ENCODE peak calls at places on chromosome 4, in six cellular contexts. One of them, this sample, is unnamed.

GRCh38 chr4:31022702-31023101 is 302.5 kb downstream of the PCDH7 start:
- DNase-seq in AG04450: no peak
- DNase-seq in astrocyte of the cerebellum: no peak
- DNase-seq in ELF-1: no peak
- DNase-seq in GM12878: no peak
- DNase-seq in tibial artery: no peak
- DNase-seq in this sample: no peak

GRCh38 chr4:73520821-73521220 is 39.3 kb downstream of the AFM start:
- DNase-seq in AG04450: no peak
- DNase-seq in astrocyte of the cerebellum: peak; percentile 75
- DNase-seq in ELF-1: peak; percentile 83
- DNase-seq in GM12878: no peak
- DNase-seq in tibial artery: no peak
- DNase-seq in this sample: no peak

GRCh38 chr4:155624478-155624877 is 42.2 kb upstream of the GUCY1A1 start:
- DNase-seq in AG04450: no peak
- DNase-seq in astrocyte of the cerebellum: no peak
- DNase-seq in ELF-1: no peak
- DNase-seq in GM12878: no peak
- DNase-seq in tibial artery: no peak
- DNase-seq in this sample: no peak

GRCh38 chr4:10421344-10422055 is 35.7 kb downstream of the ZNF518B start:
- DNase-seq in AG04450: no peak
- DNase-seq in astrocyte of the cerebellum: no peak
- DNase-seq in ELF-1: peak; percentile 48
- DNase-seq in GM12878: no peak
- DNase-seq in tibial artery: no peak
- DNase-seq in this sample: no peak

GRCh38 chr4:3851211-3851610 is 85.0 kb downstream of the ADRA2C start:
- DNase-seq in AG04450: no peak
- DNase-seq in astrocyte of the cerebellum: no peak
- DNase-seq in ELF-1: peak; percentile 93
- DNase-seq in GM12878: no peak
- DNase-seq in tibial artery: no peak
- DNase-seq in this sample: no peak

GRCh38 chr4:105843941-105844340 is 51.3 kb upstream of the NPNT start:
- DNase-seq in AG04450: no peak
- DNase-seq in astrocyte of the cerebellum: no peak
- DNase-seq in ELF-1: no peak
- DNase-seq in GM12878: no peak
- DNase-seq in tibial artery: no peak
- DNase-seq in this sample: no peak

GRCh38 chr4:972651-973424 is 531 bp downstream of the DGKQ start:
- DNase-seq in AG04450: no peak
- DNase-seq in astrocyte of the cerebellum: no peak
- DNase-seq in ELF-1: no peak
- DNase-seq in GM12878: no peak
- DNase-seq in tibial artery: no peak
- DNase-seq in this sample: no peak

GRCh38 chr4:147480891-147481576 is at the start of gene EDNRA:
- DNase-seq in AG04450: no peak
- DNase-seq in astrocyte of the cerebellum: no peak
- DNase-seq in ELF-1: peak; percentile 55
- DNase-seq in GM12878: no peak
- DNase-seq in tibial artery: no peak
- DNase-seq in this sample: peak; percentile 84

GRCh38 chr4:114217150-114217817 is 237.8 kb upstream of the ARSJ start:
- DNase-seq in AG04450: no peak
- DNase-seq in astrocyte of the cerebellum: no peak
- DNase-seq in ELF-1: no peak
- DNase-seq in GM12878: no peak
- DNase-seq in tibial artery: no peak
- DNase-seq in this sample: no peak

GRCh38 chr4:18847276-18847890 is 825.8 kb upstream of the LCORL start:
- DNase-seq in AG04450: no peak
- DNase-seq in astrocyte of the cerebellum: no peak
- DNase-seq in ELF-1: no peak
- DNase-seq in GM12878: no peak
- DNase-seq in tibial artery: no peak
- DNase-seq in this sample: no peak

GRCh38 chr4:119268466-119268865 is 53.5 kb downstream of the FABP2 start:
- DNase-seq in AG04450: no peak
- DNase-seq in astrocyte of the cerebellum: no peak
- DNase-seq in ELF-1: no peak
- DNase-seq in GM12878: no peak
- DNase-seq in tibial artery: no peak
- DNase-seq in this sample: no peak

GRCh38 chr4:180832086-180832485 is 1411.1 kb upstream of the TENM3 start:
- DNase-seq in AG04450: no peak
- DNase-seq in astrocyte of the cerebellum: no peak
- DNase-seq in ELF-1: no peak
- DNase-seq in GM12878: no peak
- DNase-seq in tibial artery: no peak
- DNase-seq in this sample: no peak

GRCh38 chr4:16067515-16067914 is 16.3 kb downstream of the PROM1 start:
- DNase-seq in AG04450: no peak
- DNase-seq in astrocyte of the cerebellum: no peak
- DNase-seq in ELF-1: no peak
- DNase-seq in GM12878: no peak
- DNase-seq in tibial artery: no peak
- DNase-seq in this sample: no peak

GRCh38 chr4:84866295-84866694 is 100.2 kb downstream of the WDFY3 start:
- DNase-seq in AG04450: no peak
- DNase-seq in astrocyte of the cerebellum: no peak
- DNase-seq in ELF-1: peak; percentile 38
- DNase-seq in GM12878: no peak
- DNase-seq in tibial artery: no peak
- DNase-seq in this sample: no peak